ENCODE peak calls at places on chromosomes 11 and 22, in seven cellular contexts. Z, P, M, O, Y, H and S are unnamed samples.

GRCh38 chr11:21278840-21279239 is 609.5 kb downstream of the NELL1 start:
- DNase-seq in Z (no peak), P (no peak), M (no peak), O (no peak), Y (no peak), H (no peak), S (no peak)

GRCh38 chr11:35419713-35420333 is 465 bp upstream of the SLC1A2 start:
- DNase-seq in Z (peak), P (peak), M (no peak), O (no peak), Y (peak), H (peak), S (peak)

GRCh38 chr22:37483050-37483449 is 3.1 kb downstream of the MFNG start:
- DNase-seq in Z (no peak), P (no peak), M (no peak), O (no peak), Y (no peak), H (no peak), S (no peak)

GRCh38 chr11:57641011-57641410 is 8.7 kb downstream of the YPEL4 start:
- DNase-seq in Z (no peak), P (peak), M (no peak), O (no peak), Y (no peak), H (peak), S (peak)

GRCh38 chr11:30342736-30343166 is 19.8 kb downstream of the ARL14EP start:
- DNase-seq in Z (no peak), P (no peak), M (no peak), O (no peak), Y (no peak), H (no peak), S (no peak)

GRCh38 chr11:114026355-114026754 is 33.2 kb upstream of the ZBTB16 start:
- DNase-seq in Z (no peak), P (no peak), M (no peak), O (no peak), Y (peak), H (no peak), S (no peak)

GRCh38 chr11:61659413-61660196 is 20.6 kb upstream of the DAGLA start:
- DNase-seq in Z (no peak), P (no peak), M (no peak), O (no peak), Y (no peak), H (no peak), S (no peak)

GRCh38 chr11:116851631-116852030 is 14.2 kb upstream of the APOA1 start:
- DNase-seq in Z (no peak), P (no peak), M (no peak), O (peak), Y (peak), H (no peak), S (no peak)

GRCh38 chr11:118537409-118537980 is 6.5 kb downstream of the TMEM25 start:
- DNase-seq in Z (no peak), P (no peak), M (no peak), O (no peak), Y (no peak), H (no peak), S (no peak)

GRCh38 chr11:46513934-46514342 is 79.9 kb downstream of the AMBRA1 start:
- DNase-seq in Z (peak), P (peak), M (peak), O (no peak), Y (no peak), H (no peak), S (no peak)

GRCh38 chr22:27627444-27627833 is 174.1 kb downstream of the MN1 start:
- DNase-seq in Z (no peak), P (no peak), M (no peak), O (no peak), Y (no peak), H (no peak), S (no peak)

GRCh38 chr11:73359341-73359740 is 16.9 kb upstream of the RELT start:
- DNase-seq in Z (peak), P (no peak), M (no peak), O (no peak), Y (no peak), H (no peak), S (peak)